ENCODE peak calls at places on chromosomes 16 and 17, in five cellular contexts. One of them, this sample, is unnamed.

GRCh38 chr17:34051046-34051445 is 204.0 kb upstream of the CCL2 start:
- DNase-seq in body of pancreas: no peak
- DNase-seq in AG04449: no peak
- DNase-seq in fibroblast of lung: no peak
- DNase-seq in lower lobe of right lung: no peak
- DNase-seq in this sample: no peak

GRCh38 chr17:52885882-52886281 is 727.4 kb upstream of the CA10 start:
- DNase-seq in body of pancreas: no peak
- DNase-seq in AG04449: no peak
- DNase-seq in fibroblast of lung: no peak
- DNase-seq in lower lobe of right lung: no peak
- DNase-seq in this sample: no peak

GRCh38 chr16:19184823-19185509 is 16.9 kb downstream of the SYT17 start:
- DNase-seq in body of pancreas: no peak
- DNase-seq in AG04449: no peak
- DNase-seq in fibroblast of lung: no peak
- DNase-seq in lower lobe of right lung: no peak
- DNase-seq in this sample: no peak

GRCh38 chr17:50147841-50148225 is 2.6 kb downstream of the PPP1R9B start:
- DNase-seq in body of pancreas: peak; percentile 51
- DNase-seq in AG04449: no peak
- DNase-seq in fibroblast of lung: peak; percentile 31
- DNase-seq in lower lobe of right lung: no peak
- DNase-seq in this sample: peak; percentile 48

GRCh38 chr16:23836404-23837291 is 865 bp downstream of the PRKCB start:
- DNase-seq in body of pancreas: no peak
- DNase-seq in AG04449: no peak
- DNase-seq in fibroblast of lung: no peak
- DNase-seq in lower lobe of right lung: peak; percentile 67
- DNase-seq in this sample: no peak

GRCh38 chr17:7587831-7588230 is 2.1 kb downstream of the SOX15 start:
- DNase-seq in body of pancreas: no peak
- DNase-seq in AG04449: no peak
- DNase-seq in fibroblast of lung: no peak
- DNase-seq in lower lobe of right lung: no peak
- DNase-seq in this sample: peak; percentile 23

GRCh38 chr16:3717235-3718018 is at the start of gene TRAP1:
- DNase-seq in body of pancreas: peak; percentile 89
- DNase-seq in AG04449: no peak
- DNase-seq in fibroblast of lung: peak; percentile 81
- DNase-seq in lower lobe of right lung: peak; percentile 93
- DNase-seq in this sample: peak; percentile 77

GRCh38 chr17:17379197-17379991 is 76.2 kb downstream of the NT5M start:
- DNase-seq in body of pancreas: peak; percentile 75
- DNase-seq in AG04449: no peak
- DNase-seq in fibroblast of lung: no peak
- DNase-seq in lower lobe of right lung: no peak
- DNase-seq in this sample: peak; percentile 48

GRCh38 chr17:70523407-70523806 is 354.1 kb downstream of the KCNJ2 start:
- DNase-seq in body of pancreas: no peak
- DNase-seq in AG04449: no peak
- DNase-seq in fibroblast of lung: no peak
- DNase-seq in lower lobe of right lung: no peak
- DNase-seq in this sample: no peak

GRCh38 chr17:18224053-18224427 is 1.4 kb upstream of the LLGL1 start:
- DNase-seq in body of pancreas: no peak
- DNase-seq in AG04449: no peak
- DNase-seq in fibroblast of lung: no peak
- DNase-seq in lower lobe of right lung: no peak
- DNase-seq in this sample: no peak

GRCh38 chr16:67431077-67431804 is at the start of gene HSD11B2:
- DNase-seq in body of pancreas: peak; percentile 80
- DNase-seq in AG04449: no peak
- DNase-seq in fibroblast of lung: peak; percentile 36
- DNase-seq in lower lobe of right lung: peak; percentile 68
- DNase-seq in this sample: peak; percentile 31

GRCh38 chr17:17077861-17078732 is 35.8 kb downstream of the MPRIP start:
- DNase-seq in body of pancreas: peak; percentile 78
- DNase-seq in AG04449: no peak
- DNase-seq in fibroblast of lung: no peak
- DNase-seq in lower lobe of right lung: peak; percentile 38
- DNase-seq in this sample: no peak

GRCh38 chr17:15436399-15437369 is 30.7 kb downstream of the CDRT4 start:
- DNase-seq in body of pancreas: peak; percentile 40
- DNase-seq in AG04449: no peak
- DNase-seq in fibroblast of lung: peak; percentile 86
- DNase-seq in lower lobe of right lung: peak; percentile 55
- DNase-seq in this sample: peak; percentile 50

GRCh38 chr16:4987580-4988374 is 29.6 kb downstream of the SEC14L5 start:
- DNase-seq in body of pancreas: no peak
- DNase-seq in AG04449: no peak
- DNase-seq in fibroblast of lung: no peak
- DNase-seq in lower lobe of right lung: peak; percentile 38
- DNase-seq in this sample: no peak

GRCh38 chr16:85460252-85460982 is 152.7 kb upstream of the GSE1 start:
- DNase-seq in body of pancreas: peak; percentile 33
- DNase-seq in AG04449: no peak
- DNase-seq in fibroblast of lung: peak; percentile 50
- DNase-seq in lower lobe of right lung: no peak
- DNase-seq in this sample: no peak
- H3K4me3 ChIP-seq in body of pancreas: no peak overlapping the region
- H3K4me3 ChIP-seq in AG04449: no peak overlapping the region
- H3K4me3 ChIP-seq in fibroblast of lung: no peak overlapping the region
- H3K4me3 ChIP-seq in lower lobe of right lung: no peak overlapping the region
- H3K4me3 ChIP-seq in this sample: no peak overlapping the region

GRCh38 chr17:47850692-47851573 is at the start of gene SP6:
- DNase-seq in body of pancreas: peak; percentile 91
- DNase-seq in AG04449: no peak
- DNase-seq in fibroblast of lung: peak; percentile 14
- DNase-seq in lower lobe of right lung: peak; percentile 84
- DNase-seq in this sample: peak; percentile 53
- TF ChIP-seq CTCF in body of pancreas: peak; percentile 60
- TF ChIP-seq CTCF in AG04449: peak; percentile 35
- TF ChIP-seq CTCF in fibroblast of lung: no peak
- TF ChIP-seq CTCF in lower lobe of right lung: peak; percentile 18
- TF ChIP-seq CTCF in this sample: no peak

DNA sequence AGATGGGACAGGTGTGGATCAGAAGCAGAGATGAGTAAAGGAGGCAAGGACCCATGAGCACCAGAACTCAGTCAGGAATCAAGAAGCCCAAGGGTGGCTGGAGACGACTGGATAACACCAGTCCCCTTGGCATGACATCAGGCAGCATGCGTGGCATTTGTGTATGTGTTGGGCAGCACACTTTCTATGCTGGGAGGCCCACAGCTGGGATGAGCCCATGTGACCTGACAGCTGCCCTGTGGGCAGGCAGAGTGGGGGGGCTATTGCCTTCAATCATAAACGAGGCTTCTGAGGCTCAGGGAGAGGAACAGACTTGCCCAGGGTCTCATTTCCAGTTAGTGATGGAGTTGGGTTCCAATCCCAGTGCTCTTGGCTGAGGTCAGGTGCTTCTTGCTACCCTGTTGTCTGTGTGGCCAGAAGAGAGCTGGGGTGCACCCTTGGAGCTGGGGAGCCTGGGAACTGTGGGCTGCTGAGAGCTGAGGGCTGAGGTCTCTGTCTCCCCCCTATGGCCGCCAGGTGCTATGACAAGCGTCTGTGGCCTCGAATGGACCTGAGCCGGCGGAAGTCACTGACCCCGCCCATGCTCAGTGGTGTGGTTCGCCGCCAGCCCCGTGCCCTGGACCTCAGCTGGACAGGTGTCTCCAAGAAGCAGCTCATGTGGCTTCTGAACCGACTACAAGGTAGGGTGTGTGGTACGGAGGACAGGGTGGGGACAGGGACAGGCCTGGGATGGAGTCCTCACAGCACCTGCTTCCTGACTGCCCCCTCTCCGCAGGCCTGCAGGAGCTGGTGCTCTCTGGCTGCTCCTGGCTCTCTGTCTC is 7.1 kb upstream of the ORAI3 start:
- DNase-seq in body of pancreas: peak; percentile 88
- DNase-seq in AG04449: no peak
- DNase-seq in fibroblast of lung: peak; percentile 56
- DNase-seq in lower lobe of right lung: peak; percentile 90
- DNase-seq in this sample: peak; percentile 62
- H3K4me3 ChIP-seq in body of pancreas: no peak overlapping the region
- H3K4me3 ChIP-seq in AG04449: no peak overlapping the region
- H3K4me3 ChIP-seq in fibroblast of lung: no peak overlapping the region
- H3K4me3 ChIP-seq in lower lobe of right lung: no peak overlapping the region
- H3K4me3 ChIP-seq in this sample: no peak overlapping the region

DNA sequence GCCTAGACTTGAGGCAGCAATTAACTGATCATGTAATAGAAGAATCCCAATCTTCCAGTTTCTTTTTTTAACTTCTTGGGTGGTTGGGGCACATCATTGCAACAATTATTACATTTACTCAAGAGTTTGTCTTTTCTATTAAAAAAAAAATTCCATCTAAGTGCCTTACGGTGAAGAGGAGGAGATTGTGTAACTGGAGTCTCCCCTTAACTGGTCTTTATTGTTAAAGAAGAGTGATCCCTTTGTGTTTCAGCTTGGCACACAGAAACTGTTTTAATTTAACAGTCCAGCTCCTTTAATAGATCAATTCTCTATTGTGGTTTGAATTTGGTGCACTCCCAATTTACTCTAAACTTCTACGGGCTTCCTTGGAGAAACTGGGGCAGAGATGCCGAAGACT is 75.2 kb downstream of the FTO start:
- DNase-seq in body of pancreas: no peak
- DNase-seq in AG04449: no peak
- DNase-seq in fibroblast of lung: no peak
- DNase-seq in lower lobe of right lung: no peak
- DNase-seq in this sample: no peak
- TF ChIP-seq CTCF in body of pancreas: no peak
- TF ChIP-seq CTCF in AG04449: no peak
- TF ChIP-seq CTCF in fibroblast of lung: no peak
- TF ChIP-seq CTCF in lower lobe of right lung: no peak
- TF ChIP-seq CTCF in this sample: no peak

DNA sequence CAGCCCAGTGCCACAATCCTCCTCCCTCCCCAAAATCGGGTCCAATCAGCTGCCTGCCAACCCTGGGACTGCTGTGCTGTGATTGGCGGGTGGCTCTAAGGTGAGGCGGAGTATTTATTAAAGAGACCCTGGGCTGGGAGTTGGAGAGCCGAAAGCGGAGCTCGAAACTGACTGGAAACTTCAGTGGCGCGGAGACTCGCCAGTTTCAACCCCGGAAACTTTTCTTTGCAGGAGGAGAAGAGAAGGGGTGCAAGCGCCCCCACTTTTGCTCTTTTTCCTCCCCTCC is at the start of gene SOX9:
- DNase-seq in body of pancreas: peak; percentile 97
- DNase-seq in AG04449: peak; percentile 42
- DNase-seq in fibroblast of lung: peak; percentile 97
- DNase-seq in lower lobe of right lung: peak; percentile 85
- DNase-seq in this sample: peak; percentile 94
- H3K4me3 ChIP-seq in body of pancreas: peak within 1 kb of the TSS; percentile 70
- H3K4me3 ChIP-seq in AG04449: peak within 1 kb of the TSS; percentile 65
- H3K4me3 ChIP-seq in fibroblast of lung: peak within 1 kb of the TSS; percentile 94
- H3K4me3 ChIP-seq in lower lobe of right lung: peak within 1 kb of the TSS; percentile 59
- H3K4me3 ChIP-seq in this sample: peak within 1 kb of the TSS; percentile 85

GRCh38 chr16:85428899-85429775 is 184.0 kb upstream of the GSE1 start:
- DNase-seq in body of pancreas: peak; percentile 1
- DNase-seq in AG04449: no peak
- DNase-seq in fibroblast of lung: no peak
- DNase-seq in lower lobe of right lung: peak; percentile 41
- DNase-seq in this sample: no peak

GRCh38 chr16:85429776-85430522 is 183.2 kb upstream of the GSE1 start:
- DNase-seq in body of pancreas: peak; percentile 1
- DNase-seq in AG04449: no peak
- DNase-seq in fibroblast of lung: no peak
- DNase-seq in lower lobe of right lung: peak; percentile 14
- DNase-seq in this sample: no peak

GRCh38 chr16:85430523-85431381 is 182.4 kb upstream of the GSE1 start:
- DNase-seq in body of pancreas: peak; percentile 49
- DNase-seq in AG04449: no peak
- DNase-seq in fibroblast of lung: no peak
- DNase-seq in lower lobe of right lung: peak; percentile 48
- DNase-seq in this sample: no peak

GRCh38 chr16:85426806-85427205 is 186.3 kb upstream of the GSE1 start:
- DNase-seq in body of pancreas: no peak
- DNase-seq in AG04449: no peak
- DNase-seq in fibroblast of lung: no peak
- DNase-seq in lower lobe of right lung: no peak
- DNase-seq in this sample: no peak

GRCh38 chr16:85428168-85428898 is 184.8 kb upstream of the GSE1 start:
- DNase-seq in body of pancreas: peak; percentile 55
- DNase-seq in AG04449: no peak
- DNase-seq in fibroblast of lung: no peak
- DNase-seq in lower lobe of right lung: peak; percentile 67
- DNase-seq in this sample: no peak
- TF ChIP-seq CTCF in body of pancreas: peak; percentile 55
- TF ChIP-seq CTCF in AG04449: peak; percentile 46
- TF ChIP-seq CTCF in fibroblast of lung: peak; percentile 43
- TF ChIP-seq CTCF in lower lobe of right lung: peak; percentile 46
- TF ChIP-seq CTCF in this sample: peak; percentile 54

GRCh38 chr16:85552980-85553435 is 60.1 kb upstream of the GSE1 start:
- DNase-seq in body of pancreas: no peak
- DNase-seq in AG04449: no peak
- DNase-seq in fibroblast of lung: no peak
- DNase-seq in lower lobe of right lung: no peak
- DNase-seq in this sample: no peak
- H3K4me3 ChIP-seq in body of pancreas: peak overlapping the region; percentile 36
- H3K4me3 ChIP-seq in AG04449: peak overlapping the region; percentile 76
- H3K4me3 ChIP-seq in fibroblast of lung: peak overlapping the region; percentile 81
- H3K4me3 ChIP-seq in lower lobe of right lung: peak overlapping the region; percentile 88
- H3K4me3 ChIP-seq in this sample: peak overlapping the region; percentile 78